ENCODE peak calls at places on chromosomes 1 and 21, in seven cellular contexts. B, P, K, X, F, T and S are unnamed samples.

GRCh38 chr21:14452842-14453241 is 69.9 kb upstream of the HSPA13 start:
- DNase-seq in B (no peak), P (no peak), K (no peak), X (no peak), F (no peak), T (no peak), S (no peak)

GRCh38 chr1:167666416-167666815 is 36.4 kb downstream of the RCSD1 start:
- DNase-seq in B (no peak), P (peak; percentile 94), K (no peak), X (no peak), F (no peak), T (no peak), S (no peak)

GRCh38 chr1:65109515-65109914 is 38.5 kb upstream of the AK4 start:
- DNase-seq in B (no peak), P (no peak), K (no peak), X (no peak), F (no peak), T (no peak), S (no peak)

GRCh38 chr1:92791487-92792058 is 6.7 kb upstream of the EVI5 start:
- DNase-seq in B (no peak), P (peak; percentile 45), K (no peak), X (no peak), F (no peak), T (no peak), S (no peak)

GRCh38 chr21:26391166-26391565 is 181.9 kb downstream of the CYYR1 start:
- DNase-seq in B (no peak), P (no peak), K (no peak), X (no peak), F (no peak), T (no peak), S (no peak)

GRCh38 chr1:94084085-94084484 is 36.9 kb downstream of the ABCA4 start:
- DNase-seq in B (no peak), P (no peak), K (no peak), X (no peak), F (no peak), T (no peak), S (no peak)

GRCh38 chr1:225597926-225598575 is 54.9 kb downstream of the ENAH start:
- DNase-seq in B (no peak), P (no peak), K (peak; percentile 61), X (no peak), F (no peak), T (no peak), S (no peak)

GRCh38 chr1:229579101-229579651 is 20.7 kb upstream of the ABCB10 start:
- DNase-seq in B (peak; percentile 72), P (no peak), K (peak; percentile 42), X (no peak), F (no peak), T (no peak), S (peak; percentile 84)

GRCh38 chr1:10186453-10187319 is 23.7 kb upstream of the KIF1B start:
- DNase-seq in B (no peak), P (peak; percentile 39), K (no peak), X (no peak), F (no peak), T (no peak), S (no peak)

GRCh38 chr1:15444476-15445389 is 6.5 kb downstream of the CTRC start:
- DNase-seq in B (no peak), P (no peak), K (no peak), X (no peak), F (no peak), T (no peak), S (no peak)

GRCh38 chr1:27026621-27027574 is 14.2 kb upstream of the TENT5B start:
- DNase-seq in B (peak; percentile 73), P (peak; percentile 92), K (peak; percentile 81), X (peak; percentile 54), F (no peak), T (no peak), S (no peak)
- H3K27ac ChIP-seq in B (no peak overlapping the region), P (no peak overlapping the region), K (no peak overlapping the region), X (peak overlapping the region; percentile 58), F (no peak overlapping the region), T (no peak overlapping the region), S (peak overlapping the region; percentile 42)

DNA sequence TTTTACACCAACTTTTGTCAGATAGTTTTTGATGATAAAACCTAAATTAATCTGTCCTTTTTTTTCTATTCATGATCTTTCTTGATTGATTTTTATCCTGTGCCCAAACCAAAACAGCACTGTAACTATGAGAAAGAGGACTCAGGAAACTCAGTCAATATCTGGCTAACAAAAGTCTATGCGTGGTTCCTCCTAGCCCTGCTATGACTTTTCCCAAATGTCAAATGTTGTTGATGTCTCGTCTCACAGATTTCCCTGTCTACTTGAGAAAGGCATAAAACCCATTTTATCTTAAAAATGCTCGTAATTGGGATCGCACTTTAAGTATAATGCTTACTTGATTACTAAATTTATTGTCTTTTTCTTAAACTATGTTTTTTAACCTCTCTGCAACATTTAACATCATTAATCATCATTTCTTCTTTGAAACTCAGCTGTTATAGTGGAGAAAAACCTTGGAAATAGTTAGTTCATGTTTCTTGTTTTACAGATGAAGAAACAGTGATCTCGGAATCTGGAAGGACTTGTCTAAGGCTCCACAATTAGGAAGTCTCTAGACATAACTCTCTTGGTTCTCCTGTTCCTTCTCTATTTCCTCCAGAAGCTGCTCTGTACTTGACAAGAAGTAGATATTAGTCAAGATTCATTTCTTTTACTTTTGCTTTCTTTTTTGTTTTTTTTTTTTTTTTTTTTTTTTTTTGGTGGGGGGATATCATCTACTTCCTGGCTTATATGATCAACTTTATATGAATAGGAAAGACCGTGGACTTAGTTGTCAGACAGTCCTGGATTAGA is 26.2 kb upstream of the PTPRC start:
- DNase-seq in B (no peak), P (no peak), K (no peak), X (no peak), F (no peak), T (no peak), S (no peak)
- H3K4me1 ChIP-seq in B (no peaks in the 10 kb centered on the region), P (no peaks in the 10 kb centered on the region), K (no peaks in the 10 kb centered on the region), X (no peaks in the 10 kb centered on the region), F (no peaks in the 10 kb centered on the region), T (no peaks in the 10 kb centered on the region), S (no peaks in the 10 kb centered on the region)

GRCh38 chr1:113991467-113991997 is 12.3 kb downstream of the OLFML3 start:
- DNase-seq in B (no peak), P (no peak), K (no peak), X (no peak), F (no peak), T (no peak), S (no peak)

GRCh38 chr1:113990966-113991365 is 11.7 kb downstream of the OLFML3 start:
- DNase-seq in B (no peak), P (no peak), K (no peak), X (no peak), F (no peak), T (no peak), S (no peak)

GRCh38 chr1:113995382-113995781 is 16.1 kb downstream of the OLFML3 start:
- DNase-seq in B (no peak), P (no peak), K (no peak), X (no peak), F (no peak), T (no peak), S (no peak)

GRCh38 chr1:113993072-113993471 is 13.8 kb downstream of the OLFML3 start:
- DNase-seq in B (no peak), P (no peak), K (no peak), X (no peak), F (no peak), T (no peak), S (no peak)

GRCh38 chr1:113993766-113994165 is 14.5 kb downstream of the OLFML3 start:
- DNase-seq in B (no peak), P (no peak), K (no peak), X (no peak), F (no peak), T (no peak), S (no peak)
- H3K27ac ChIP-seq in B (no peak overlapping the region), P (no peak overlapping the region), K (no peak overlapping the region), X (no peak overlapping the region), F (no peak overlapping the region), T (no peak overlapping the region), S (no peak overlapping the region)

DNA sequence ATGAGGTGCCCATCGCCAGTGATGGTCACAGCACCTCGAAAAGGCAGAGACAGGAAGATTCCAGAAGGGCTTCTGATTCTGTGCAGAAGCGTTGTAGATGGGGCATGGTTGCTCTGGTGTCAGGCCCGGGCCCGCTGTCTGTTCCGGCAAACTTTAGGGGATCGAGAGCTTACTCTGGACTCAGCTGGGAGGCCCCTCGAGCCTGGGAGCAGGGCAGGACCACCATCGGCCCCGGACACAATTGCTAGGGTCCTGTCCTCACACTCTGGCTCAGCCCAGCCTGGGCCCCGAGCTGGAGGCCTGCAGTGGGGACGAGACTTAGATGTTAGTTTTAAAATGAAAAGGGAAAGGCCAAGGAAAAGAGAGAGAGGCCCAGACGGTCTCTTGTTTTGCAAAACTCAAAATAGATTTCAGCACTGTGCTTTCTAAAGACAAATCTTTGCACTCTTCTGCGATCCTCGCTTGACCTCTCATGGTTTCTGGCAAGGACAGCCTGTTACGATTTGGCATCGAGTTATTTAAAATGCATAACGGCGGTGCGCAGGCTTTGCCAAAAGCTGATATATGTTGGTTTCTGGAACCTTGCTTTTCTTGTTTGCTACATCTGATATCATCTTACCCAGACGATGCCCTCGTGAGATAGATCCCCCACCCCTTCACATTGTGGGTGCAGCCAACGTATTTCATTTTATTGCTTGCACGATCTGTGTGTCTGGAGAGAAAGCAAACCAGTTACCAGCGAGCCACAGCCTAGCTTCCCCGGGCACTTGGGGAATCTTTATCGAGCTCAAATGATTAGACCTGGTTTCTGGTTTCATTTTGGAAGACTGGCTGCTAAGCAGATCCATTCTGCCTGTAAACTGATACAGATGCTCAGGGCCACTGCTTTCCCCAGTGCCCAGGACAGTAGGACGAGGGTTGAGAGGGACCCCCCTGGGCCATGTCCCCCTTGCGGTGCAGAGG is 58.0 kb downstream of the PRDM16 start:
- DNase-seq in B (no peak), P (no peak), K (peak; percentile 0), X (no peak), F (no peak), T (no peak), S (no peak)
- H3K4me1 ChIP-seq in B (no peaks in the 10 kb centered on the region), P (no peaks in the 10 kb centered on the region), K (no peaks in the 10 kb centered on the region), X (peaks cover 11% of the 10 kb centered on the region), F (peaks cover 40% of the 10 kb centered on the region), T (no peaks in the 10 kb centered on the region), S (peaks cover 17% of the 10 kb centered on the region)

GRCh38 chr1:34144743-34145142 is 20.3 kb downstream of the CSMD2 start:
- DNase-seq in B (no peak), P (no peak), K (no peak), X (no peak), F (no peak), T (no peak), S (no peak)
- H3K27ac ChIP-seq in B (no peak overlapping the region), P (no peak overlapping the region), K (no peak overlapping the region), X (no peak overlapping the region), F (no peak overlapping the region), T (no peak overlapping the region), S (no peak overlapping the region)

GRCh38 chr1:223737342-223737741 is 25.0 kb downstream of the CAPN2 start:
- DNase-seq in B (no peak), P (peak; percentile 64), K (no peak), X (no peak), F (no peak), T (no peak), S (no peak)
- H3K4me1 ChIP-seq in B (peaks cover 43% of the 10 kb centered on the region), P (peaks cover 5% of the 10 kb centered on the region), K (peaks cover 14% of the 10 kb centered on the region), X (peaks cover 3% of the 10 kb centered on the region), F (peaks cover 9% of the 10 kb centered on the region), T (peaks cover 84% of the 10 kb centered on the region), S (no peaks in the 10 kb centered on the region)

DNA sequence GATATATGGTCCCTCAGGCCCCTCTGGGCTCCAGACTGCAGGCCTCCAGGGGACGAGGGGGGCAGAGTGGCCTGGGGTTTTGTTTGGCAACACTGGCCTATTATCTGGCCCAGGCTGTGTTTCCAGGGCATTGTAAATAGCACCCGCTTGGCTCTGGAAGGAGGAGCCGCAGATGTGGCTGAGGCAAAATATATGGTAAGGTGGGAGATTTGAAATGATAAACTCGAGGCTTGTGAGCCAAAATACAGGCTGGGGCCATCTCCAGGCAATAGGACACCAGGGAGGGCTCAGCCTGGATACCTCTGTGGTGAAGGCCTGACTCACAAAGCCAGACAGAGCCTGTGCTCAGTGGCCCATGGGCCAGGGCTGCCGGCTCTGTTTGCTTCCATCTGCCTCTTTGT is 14.0 kb downstream of the NAV1 start:
- DNase-seq in B (peak; percentile 53), P (no peak), K (no peak), X (no peak), F (no peak), T (no peak), S (no peak)
- H3K27ac ChIP-seq in B (no peak overlapping the region), P (no peak overlapping the region), K (peak overlapping the region; percentile 30), X (no peak overlapping the region), F (no peak overlapping the region), T (peak overlapping the region; percentile 86), S (peak overlapping the region; percentile 39)